ENCODE peak calls at places on chromosomes 11 and 22, in five cellular contexts. One of them, this sample, is unnamed.

GRCh38 chr11:128036006-128036405 is 551.4 kb downstream of the ETS1 start:
- DNase-seq in brain microvascular endothelial cell: no peak
- DNase-seq in body of pancreas: no peak
- DNase-seq in lower lobe of right lung: no peak
- DNase-seq in PC-3: no peak
- DNase-seq in this sample: no peak

GRCh38 chr11:78239781-78240180 is 51.1 kb downstream of the USP35 start:
- DNase-seq in PC-3: no peak
- DNase-seq in brain microvascular endothelial cell: no peak
- DNase-seq in lower lobe of right lung: no peak
- DNase-seq in body of pancreas: no peak
- DNase-seq in this sample: no peak

GRCh38 chr11:96267490-96268010 is 75.4 kb downstream of the MAML2 start:
- DNase-seq in lower lobe of right lung: no peak
- DNase-seq in brain microvascular endothelial cell: no peak
- DNase-seq in PC-3: no peak
- DNase-seq in body of pancreas: no peak
- DNase-seq in this sample: no peak

GRCh38 chr11:110951609-110952008 is 239.4 kb upstream of the ARHGAP20 start:
- DNase-seq in body of pancreas: no peak
- DNase-seq in PC-3: no peak
- DNase-seq in lower lobe of right lung: no peak
- DNase-seq in brain microvascular endothelial cell: no peak
- DNase-seq in this sample: no peak

GRCh38 chr11:35907648-35908431 is 36.0 kb upstream of the LDLRAD3 start:
- DNase-seq in body of pancreas: peak
- DNase-seq in lower lobe of right lung: no peak
- DNase-seq in brain microvascular endothelial cell: peak
- DNase-seq in PC-3: peak
- DNase-seq in this sample: peak

GRCh38 chr11:73228268-73229134 is 10.4 kb downstream of the P2RY2 start:
- DNase-seq in body of pancreas: no peak
- DNase-seq in lower lobe of right lung: no peak
- DNase-seq in PC-3: no peak
- DNase-seq in brain microvascular endothelial cell: no peak
- DNase-seq in this sample: no peak

GRCh38 chr11:64803846-64804345 is 882 bp upstream of the MAP4K2 start:
- DNase-seq in lower lobe of right lung: no peak
- DNase-seq in brain microvascular endothelial cell: no peak
- DNase-seq in body of pancreas: no peak
- DNase-seq in PC-3: no peak
- DNase-seq in this sample: peak

GRCh38 chr11:8219257-8220021 is 44.2 kb downstream of the LMO1 start:
- DNase-seq in brain microvascular endothelial cell: peak
- DNase-seq in PC-3: peak
- DNase-seq in body of pancreas: peak
- DNase-seq in lower lobe of right lung: peak
- DNase-seq in this sample: peak

GRCh38 chr11:40328890-40329617 is 1130.4 kb downstream of the LRRC4C start:
- DNase-seq in body of pancreas: peak
- DNase-seq in PC-3: peak
- DNase-seq in brain microvascular endothelial cell: peak
- DNase-seq in lower lobe of right lung: peak
- DNase-seq in this sample: peak

GRCh38 chr11:10500263-10500601 is 40.8 kb downstream of the RNF141 start:
- DNase-seq in PC-3: no peak
- DNase-seq in body of pancreas: no peak
- DNase-seq in brain microvascular endothelial cell: no peak
- DNase-seq in lower lobe of right lung: no peak
- DNase-seq in this sample: no peak

GRCh38 chr11:10893713-10894112 is 35.9 kb upstream of the ZBED5 start:
- DNase-seq in brain microvascular endothelial cell: peak
- DNase-seq in lower lobe of right lung: no peak
- DNase-seq in PC-3: peak
- DNase-seq in body of pancreas: no peak
- DNase-seq in this sample: no peak

GRCh38 chr11:130181295-130182272 is 22.0 kb downstream of the ST14 start:
- DNase-seq in brain microvascular endothelial cell: peak
- DNase-seq in lower lobe of right lung: no peak
- DNase-seq in body of pancreas: peak
- DNase-seq in PC-3: peak
- DNase-seq in this sample: peak

GRCh38 chr22:37932401-37932800 is 21.0 kb downstream of the C22orf23 start:
- DNase-seq in PC-3: no peak
- DNase-seq in brain microvascular endothelial cell: no peak
- DNase-seq in lower lobe of right lung: no peak
- DNase-seq in body of pancreas: no peak
- DNase-seq in this sample: no peak

GRCh38 chr22:37931893-37932389 is 21.5 kb downstream of the C22orf23 start:
- DNase-seq in body of pancreas: no peak
- DNase-seq in lower lobe of right lung: no peak
- DNase-seq in PC-3: no peak
- DNase-seq in brain microvascular endothelial cell: no peak
- DNase-seq in this sample: no peak

GRCh38 chr22:37929390-37929789 is 23.3 kb downstream of the MICALL1 start:
- DNase-seq in brain microvascular endothelial cell: no peak
- DNase-seq in body of pancreas: peak
- DNase-seq in PC-3: no peak
- DNase-seq in lower lobe of right lung: no peak
- DNase-seq in this sample: no peak

GRCh38 chr22:37930270-37930951 is 23.0 kb downstream of the C22orf23 start:
- DNase-seq in body of pancreas: peak
- DNase-seq in lower lobe of right lung: no peak
- DNase-seq in brain microvascular endothelial cell: no peak
- DNase-seq in PC-3: peak
- DNase-seq in this sample: no peak

DNA sequence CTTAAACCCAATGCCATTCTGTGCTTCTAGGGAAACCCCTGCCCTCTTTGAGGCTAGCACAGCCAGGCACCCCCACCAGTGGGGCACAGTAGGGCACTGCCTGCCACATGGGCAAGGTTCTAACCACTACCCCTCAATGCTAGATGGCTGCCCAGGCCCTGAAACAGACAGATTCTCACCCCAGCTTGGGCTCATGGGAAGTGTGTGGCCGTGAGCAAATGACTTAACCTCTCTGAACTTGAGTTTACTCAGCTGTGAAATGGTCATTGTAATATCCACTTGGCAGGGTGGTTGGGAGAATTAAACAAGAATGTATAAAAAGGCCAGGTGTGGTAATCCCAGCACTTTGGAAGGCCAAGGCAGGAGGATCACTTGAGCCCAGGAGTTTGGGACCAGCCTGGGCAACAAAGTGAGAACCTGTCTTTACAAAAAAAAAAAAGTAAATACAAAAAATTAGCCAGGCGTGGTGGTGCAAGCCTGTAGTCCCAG is 22.4 kb downstream of the C22orf23 start:
- DNase-seq in brain microvascular endothelial cell: no peak
- DNase-seq in lower lobe of right lung: no peak
- DNase-seq in PC-3: no peak
- DNase-seq in body of pancreas: peak
- DNase-seq in this sample: no peak
- TF ChIP-seq CTCF in brain microvascular endothelial cell: no peak
- TF ChIP-seq CTCF in lower lobe of right lung: no peak
- TF ChIP-seq CTCF in PC-3: no peak
- TF ChIP-seq CTCF in body of pancreas: peak
- TF ChIP-seq CTCF in this sample: no peak

GRCh38 chr11:62505112-62505783 is 41.4 kb downstream of the AHNAK start:
- DNase-seq in body of pancreas: peak
- DNase-seq in brain microvascular endothelial cell: peak
- DNase-seq in PC-3: no peak
- DNase-seq in lower lobe of right lung: no peak
- DNase-seq in this sample: no peak
- H3K4me3 ChIP-seq in body of pancreas: no peak
- H3K4me3 ChIP-seq in brain microvascular endothelial cell: peak
- H3K4me3 ChIP-seq in PC-3: no peak
- H3K4me3 ChIP-seq in lower lobe of right lung: peak
- H3K4me3 ChIP-seq in this sample: no peak

GRCh38 chr11:65860278-65861164 is at the start of gene MUS81:
- DNase-seq in brain microvascular endothelial cell: peak
- DNase-seq in body of pancreas: peak
- DNase-seq in lower lobe of right lung: peak
- DNase-seq in PC-3: peak
- DNase-seq in this sample: peak

GRCh38 chr11:65858354-65859133 is 564 bp upstream of the CFL1 start:
- DNase-seq in lower lobe of right lung: no peak
- DNase-seq in brain microvascular endothelial cell: no peak
- DNase-seq in body of pancreas: no peak
- DNase-seq in PC-3: peak
- DNase-seq in this sample: no peak

GRCh38 chr11:65857500-65858353 is at the start of gene CFL1:
- DNase-seq in lower lobe of right lung: peak
- DNase-seq in brain microvascular endothelial cell: peak
- DNase-seq in body of pancreas: peak
- DNase-seq in PC-3: peak
- DNase-seq in this sample: peak

GRCh38 chr11:65859812-65860277 is 388 bp upstream of the MUS81 start:
- DNase-seq in brain microvascular endothelial cell: no peak
- DNase-seq in PC-3: no peak
- DNase-seq in lower lobe of right lung: no peak
- DNase-seq in body of pancreas: no peak
- DNase-seq in this sample: no peak

GRCh38 chr11:65859134-65859811 is 960 bp upstream of the MUS81 start:
- DNase-seq in brain microvascular endothelial cell: peak
- DNase-seq in lower lobe of right lung: peak
- DNase-seq in PC-3: peak
- DNase-seq in body of pancreas: peak
- DNase-seq in this sample: peak
- TF ChIP-seq CTCF in brain microvascular endothelial cell: peak
- TF ChIP-seq CTCF in lower lobe of right lung: peak
- TF ChIP-seq CTCF in PC-3: no peak
- TF ChIP-seq CTCF in body of pancreas: no peak
- TF ChIP-seq CTCF in this sample: no peak

DNA sequence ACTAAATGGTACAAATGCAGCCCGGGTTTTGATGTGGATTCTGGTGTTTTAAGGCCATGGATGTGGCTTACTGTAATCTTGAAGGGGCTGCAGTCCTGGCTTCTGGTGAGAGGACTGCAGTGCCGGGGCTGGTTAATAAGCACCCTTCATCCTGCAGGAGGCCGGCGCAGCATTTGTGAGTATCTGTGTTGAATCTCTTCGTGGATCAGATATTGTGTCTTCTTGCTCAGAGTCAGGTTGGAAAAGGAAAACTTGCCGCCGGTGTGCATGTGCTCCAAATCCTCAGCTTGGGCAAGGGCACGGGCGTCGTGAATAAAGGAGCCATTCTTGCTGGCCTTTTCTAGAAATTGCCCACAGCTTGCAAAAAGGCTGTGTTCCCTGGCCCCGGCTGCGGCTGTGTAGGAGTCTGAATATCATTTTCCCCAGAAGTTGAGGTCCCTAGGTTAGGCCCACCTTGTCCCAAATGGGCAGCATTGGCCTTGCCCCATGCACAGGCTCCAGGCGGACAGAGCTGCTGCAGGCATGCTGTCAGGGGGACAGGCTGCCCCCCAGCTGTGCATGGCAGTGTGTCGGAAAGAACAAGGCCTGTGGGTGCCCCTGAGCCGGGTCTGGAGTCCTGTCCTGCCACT is 28.9 kb upstream of the PARVB start:
- DNase-seq in lower lobe of right lung: peak
- DNase-seq in PC-3: no peak
- DNase-seq in brain microvascular endothelial cell: no peak
- DNase-seq in body of pancreas: no peak
- DNase-seq in this sample: no peak
- H3K4me3 ChIP-seq in lower lobe of right lung: peak
- H3K4me3 ChIP-seq in PC-3: no peak
- H3K4me3 ChIP-seq in brain microvascular endothelial cell: no peak
- H3K4me3 ChIP-seq in body of pancreas: no peak
- H3K4me3 ChIP-seq in this sample: no peak

GRCh38 chr11:91041626-91042025 is 818.8 kb upstream of the CHORDC1 start:
- DNase-seq in lower lobe of right lung: no peak
- DNase-seq in PC-3: peak
- DNase-seq in body of pancreas: no peak
- DNase-seq in brain microvascular endothelial cell: no peak
- DNase-seq in this sample: no peak
- TF ChIP-seq CTCF in lower lobe of right lung: no peak
- TF ChIP-seq CTCF in PC-3: peak
- TF ChIP-seq CTCF in body of pancreas: peak
- TF ChIP-seq CTCF in brain microvascular endothelial cell: peak
- TF ChIP-seq CTCF in this sample: no peak

DNA sequence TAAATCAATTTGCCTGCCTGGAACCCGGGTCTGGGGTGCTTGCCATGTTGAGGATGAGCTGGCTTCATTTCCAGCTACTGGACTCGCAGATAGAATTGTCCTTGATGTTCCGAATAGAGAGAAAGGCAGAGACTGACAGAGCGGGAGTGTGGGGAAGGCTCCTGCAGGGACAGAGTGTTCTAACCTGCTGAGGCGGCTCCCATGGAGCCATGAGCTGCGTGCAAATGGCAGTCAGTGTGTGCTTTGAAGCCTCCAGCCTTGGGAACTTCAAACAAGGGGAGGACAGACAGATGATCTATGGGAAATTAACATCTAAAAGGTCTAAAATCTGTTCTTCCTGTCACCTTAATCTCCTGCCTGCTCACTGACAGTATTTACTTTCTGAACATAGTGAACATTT is 481.5 kb downstream of the NTM start:
- DNase-seq in brain microvascular endothelial cell: no peak
- DNase-seq in PC-3: no peak
- DNase-seq in body of pancreas: peak
- DNase-seq in lower lobe of right lung: no peak
- DNase-seq in this sample: no peak
- H3K4me3 ChIP-seq in brain microvascular endothelial cell: no peak
- H3K4me3 ChIP-seq in PC-3: no peak
- H3K4me3 ChIP-seq in body of pancreas: no peak
- H3K4me3 ChIP-seq in lower lobe of right lung: no peak
- H3K4me3 ChIP-seq in this sample: no peak

GRCh38 chr11:68753300-68753699 is 2.0 kb upstream of the TESMIN start:
- DNase-seq in PC-3: no peak
- DNase-seq in body of pancreas: no peak
- DNase-seq in brain microvascular endothelial cell: no peak
- DNase-seq in lower lobe of right lung: no peak
- DNase-seq in this sample: no peak
- TF ChIP-seq CTCF in PC-3: no peak
- TF ChIP-seq CTCF in body of pancreas: no peak
- TF ChIP-seq CTCF in brain microvascular endothelial cell: no peak
- TF ChIP-seq CTCF in lower lobe of right lung: no peak
- TF ChIP-seq CTCF in this sample: no peak

This sample was measured in LNCaP clone FGC.